ENCODE peak calls at places on chromosomes 12 and 14, in six cellular contexts. Y is IMR-90, K is H9, T is neuronal stem cell, B is mesendoderm, S is H1. J is an unnamed sample.

GRCh38 chr14:70893842-70894237 is 13.4 kb upstream of the PCNX1 start:
- DNase-seq in K (no peak), Y (no peak), B (no peak), T (no peak), S (no peak), J (no peak)

GRCh38 chr12:108701779-108702435 is 29.4 kb downstream of the CORO1C start:
- DNase-seq in S (no peak), T (no peak), B (peak; percentile 82), Y (peak; percentile 63), K (no peak), J (peak; percentile 66)

GRCh38 chr12:28872654-28873268 is 276.3 kb upstream of the FAR2 start:
- DNase-seq in S (peak; percentile 77), K (peak; percentile 83), T (peak; percentile 21), Y (peak; percentile 67), B (peak; percentile 75), J (peak; percentile 43)

GRCh38 chr14:103728721-103729120 is 13.1 kb downstream of the ZFYVE21 start:
- DNase-seq in B (no peak), K (no peak), Y (no peak), T (no peak), S (no peak), J (no peak)

GRCh38 chr12:54603173-54603814 is 14.8 kb upstream of the PPP1R1A start:
- DNase-seq in T (peak; percentile 52), K (peak; percentile 72), B (peak; percentile 84), S (peak; percentile 72), Y (peak; percentile 65), J (peak; percentile 66)

GRCh38 chr14:60662987-60663386 is 13.7 kb upstream of the SIX1 start:
- DNase-seq in K (no peak), B (no peak), S (no peak), T (no peak), Y (no peak), J (no peak)

GRCh38 chr14:60002819-60003492 is 83.0 kb downstream of the LRRC9 start:
- DNase-seq in T (no peak), S (no peak), B (no peak), Y (no peak), K (no peak), J (no peak)

GRCh38 chr14:83887871-83888270 is 1642.1 kb upstream of the FLRT2 start:
- DNase-seq in T (no peak), B (no peak), S (no peak), Y (no peak), K (no peak), J (no peak)

GRCh38 chr12:108839011-108839889 is 18.1 kb downstream of the SSH1 start:
- DNase-seq in K (no peak), B (no peak), S (no peak), T (no peak), Y (peak; percentile 58), J (peak; percentile 97)

GRCh38 chr12:105107176-105107496 is 395 bp upstream of the WASHC4 start:
- DNase-seq in Y (peak; percentile 62), T (peak; percentile 40), S (no peak), B (no peak), K (no peak), J (peak; percentile 76)

GRCh38 chr14:48726080-48726642 is 860.0 kb downstream of the RPS29 start:
- DNase-seq in B (no peak), K (no peak), S (no peak), T (no peak), Y (peak; percentile 27), J (no peak)

GRCh38 chr12:109393437-109394345 is 46.0 kb downstream of the MYO1H start:
- DNase-seq in Y (peak; percentile 53), K (peak; percentile 46), B (peak; percentile 58), S (no peak), T (peak; percentile 54), J (peak; percentile 55)

GRCh38 chr14:103205541-103205906 is 82.3 kb downstream of the TNFAIP2 start:
- DNase-seq in S (no peak), T (no peak), B (no peak), Y (no peak), K (no peak), J (no peak)

DNA sequence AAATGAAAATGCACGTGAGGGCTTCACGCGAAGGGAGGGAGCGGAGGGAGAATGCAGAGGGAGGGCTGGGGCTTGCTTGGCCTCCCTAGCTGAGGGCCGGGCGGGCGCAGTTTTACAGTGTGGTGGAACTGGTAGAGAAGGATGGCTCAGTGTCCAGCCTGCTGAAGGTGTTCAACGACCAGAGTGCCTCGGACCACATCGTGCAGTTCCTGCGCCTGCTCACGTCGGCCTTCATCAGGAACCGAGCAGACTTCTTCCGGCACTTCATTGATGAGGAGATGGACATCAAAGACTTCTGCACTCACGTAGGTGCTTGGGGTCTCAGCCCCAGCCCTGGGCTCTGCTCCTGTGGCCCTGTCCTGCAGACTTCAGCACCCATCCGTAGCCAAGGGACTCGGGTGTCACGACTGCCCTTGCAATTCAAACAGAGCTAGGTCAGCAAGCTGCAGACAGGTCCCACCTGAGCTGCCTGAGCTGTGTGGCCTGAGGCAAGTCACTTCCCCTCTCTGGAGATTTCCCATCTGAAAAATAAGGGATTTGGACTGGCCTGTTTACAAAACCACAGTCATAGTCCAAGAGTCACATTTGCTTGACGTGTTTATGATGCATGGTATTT is 18.4 kb downstream of the OTUB2 start:
- DNase-seq in S (no peak), T (no peak), K (no peak), B (no peak), Y (no peak), J (no peak)
- H2BK15ac ChIP-seq in S (no peak overlapping the region), T (no peak overlapping the region), K (no peak overlapping the region), B (no peak overlapping the region), Y (no peak overlapping the region), J (no peak overlapping the region)

DNA sequence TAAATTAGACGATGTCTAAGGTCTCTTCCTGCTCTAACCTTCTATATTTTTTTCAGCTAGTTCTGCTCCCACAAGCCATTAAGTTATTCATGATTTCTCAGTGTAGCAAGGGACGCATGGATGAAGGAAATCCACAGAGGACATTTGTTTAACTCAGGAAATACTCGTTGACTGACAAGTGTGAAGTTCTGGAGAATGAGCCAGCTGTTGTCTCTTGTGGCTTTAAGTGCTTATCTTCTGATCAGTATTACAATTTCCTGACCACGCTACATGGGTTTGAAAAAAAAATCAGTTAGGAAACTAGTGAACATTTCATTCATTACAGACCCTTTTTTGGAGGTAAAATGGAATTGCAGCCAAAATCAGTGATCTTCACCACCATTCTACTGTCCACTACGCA is 53.2 kb downstream of the GUCY2C start:
- DNase-seq in S (no peak), B (no peak), K (no peak), T (no peak), Y (no peak), J (peak; percentile 37)
- H3K9ac ChIP-seq in S (no peak overlapping the region), B (no peak overlapping the region), K (no peak overlapping the region), T (no peak overlapping the region), Y (no peak overlapping the region), J (no peak overlapping the region)

GRCh38 chr14:61923348-61923747 is 161.1 kb downstream of the SNAPC1 start:
- DNase-seq in T (no peak), K (no peak), Y (peak; percentile 63), S (no peak), B (peak; percentile 50), J (peak; percentile 21)

DNA sequence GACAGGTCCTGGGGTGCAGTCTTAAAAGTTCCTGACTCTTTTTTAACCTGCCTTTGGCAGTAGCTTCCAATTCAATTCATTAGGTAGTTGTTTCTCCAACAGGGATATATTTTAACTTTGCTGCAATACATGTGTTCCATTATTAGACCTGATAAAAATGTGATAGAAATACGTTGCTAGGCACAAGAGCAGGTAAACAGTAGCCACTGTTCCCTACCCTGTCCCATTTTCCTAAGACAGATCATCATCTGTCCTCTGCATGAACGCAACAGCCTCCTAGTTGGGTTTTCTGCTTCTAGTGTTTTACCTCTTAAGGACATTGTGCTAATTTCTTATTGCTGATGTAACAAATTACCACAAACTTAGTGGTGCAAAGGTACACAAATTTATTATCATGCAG is 156.8 kb downstream of the SNAPC1 start:
- DNase-seq in B (no peak), T (no peak), Y (no peak), S (no peak), K (no peak), J (no peak)
- H2BK15ac ChIP-seq in B (no peak overlapping the region), T (no peak overlapping the region), Y (no peak overlapping the region), S (no peak overlapping the region), K (no peak overlapping the region), J (no peak overlapping the region)

GRCh38 chr14:49972840-49973239 is 80.0 kb downstream of the ARF6 start:
- DNase-seq in B (no peak), S (no peak), K (no peak), T (no peak), Y (peak; percentile 92), J (peak; percentile 94)
- H3K9ac ChIP-seq in B (no peak overlapping the region), S (no peak overlapping the region), K (no peak overlapping the region), T (no peak overlapping the region), Y (peak overlapping the region; percentile 52), J (peak overlapping the region; percentile 82)

GRCh38 chr14:90780519-90780918 is 35.7 kb downstream of the TTC7B start:
- DNase-seq in Y (no peak), B (no peak), K (no peak), T (no peak), S (no peak), J (no peak)

GRCh38 chr14:90781344-90781761 is 34.9 kb downstream of the TTC7B start:
- DNase-seq in S (no peak), K (no peak), Y (peak; percentile 71), B (no peak), T (no peak), J (peak; percentile 58)

GRCh38 chr14:90782892-90783291 is 33.3 kb downstream of the TTC7B start:
- DNase-seq in S (no peak), Y (no peak), K (peak; percentile 11), B (no peak), T (no peak), J (no peak)

GRCh38 chr14:90783344-90783743 is 32.9 kb downstream of the TTC7B start:
- DNase-seq in T (no peak), S (no peak), K (no peak), B (no peak), Y (no peak), J (no peak)

DNA sequence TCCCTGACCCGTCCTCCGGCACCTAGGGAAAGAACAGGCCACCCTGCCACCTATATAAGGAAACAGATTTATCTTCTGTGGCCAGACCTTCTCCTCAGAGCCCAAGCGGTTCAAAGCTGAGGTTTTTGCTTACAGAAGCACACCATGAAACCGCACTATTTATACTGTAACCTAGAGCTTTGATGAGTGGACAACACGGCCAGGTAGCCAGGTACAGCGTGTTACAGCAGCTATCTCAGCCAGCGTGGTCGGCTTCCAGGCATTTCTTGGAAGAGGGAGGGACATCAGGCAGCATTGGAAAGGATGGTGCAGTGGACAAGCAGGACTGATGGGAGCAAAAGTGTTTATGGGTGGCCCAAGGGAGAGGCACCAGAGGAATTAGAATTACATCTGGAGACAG is 34.4 kb downstream of the TTC7B start:
- DNase-seq in B (no peak), T (no peak), K (no peak), S (no peak), Y (no peak), J (no peak)
- H2BK15ac ChIP-seq in B (no peak overlapping the region), T (no peak overlapping the region), K (no peak overlapping the region), S (no peak overlapping the region), Y (no peak overlapping the region), J (no peak overlapping the region)

GRCh38 chr12:111430418-111431353 is 25.0 kb downstream of the SH2B3 start:
- DNase-seq in S (no peak), T (no peak), K (no peak), B (no peak), Y (no peak), J (peak; percentile 56)
- H3K9ac ChIP-seq in S (no peak overlapping the region), T (no peak overlapping the region), K (no peak overlapping the region), B (no peak overlapping the region), Y (no peak overlapping the region), J (no peak overlapping the region)